ENCODE peak calls at places on chromosomes 1 and 21, in eight cellular contexts. L is Karpas-422, C is PC-3, Z is hepatocyte, U is GM23248, X is HCT116, H is GM23338, T is SK-N-SH. E is an unnamed sample.

GRCh38 chr1:150621497-150622113 is 7.8 kb downstream of the ENSA start:
- DNase-seq in L (peak; percentile 85), C (peak; percentile 58), Z (peak; percentile 72), U (peak; percentile 82), X (no peak), H (peak; percentile 76), T (peak; percentile 47), E (no peak)

GRCh38 chr1:175665628-175666027 is 77.8 kb downstream of the TNR start:
- DNase-seq in L (no peak), C (no peak), Z (peak; percentile 27), U (no peak), X (no peak), H (no peak), T (no peak), E (no peak)

GRCh38 chr1:43541721-43542401 is 11.2 kb downstream of the PTPRF start:
- DNase-seq in L (no peak), C (no peak), Z (peak; percentile 58), U (peak; percentile 52), X (no peak), H (no peak), T (no peak), E (no peak)

GRCh38 chr1:178434360-178434759 is 62.4 kb downstream of the CLEC20A start:
- DNase-seq in L (no peak), C (peak; percentile 17), Z (no peak), U (no peak), X (no peak), H (no peak), T (no peak), E (no peak)

GRCh38 chr1:29324771-29325351 is 88.5 kb downstream of the PTPRU start:
- DNase-seq in L (peak; percentile 55), C (no peak), Z (peak; percentile 44), U (no peak), X (peak; percentile 8), H (peak; percentile 100), T (no peak), E (peak; percentile 14)

GRCh38 chr1:36512842-36513241 is 30.1 kb upstream of the CSF3R start:
- DNase-seq in L (no peak), C (no peak), Z (no peak), U (no peak), X (no peak), H (no peak), T (no peak), E (no peak)

GRCh38 chr1:37092937-37093336 is 58.6 kb upstream of the GRIK3 start:
- DNase-seq in L (no peak), C (no peak), Z (no peak), U (no peak), X (no peak), H (no peak), T (no peak), E (no peak)

GRCh38 chr1:85313888-85314696 is 37.7 kb upstream of the BCL10 start:
- DNase-seq in L (no peak), C (peak; percentile 96), Z (no peak), U (peak; percentile 94), X (no peak), H (no peak), T (no peak), E (peak; percentile 88)

GRCh38 chr1:157163273-157164127 is 25.3 kb upstream of the ETV3 start:
- DNase-seq in L (peak; percentile 86), C (peak; percentile 91), Z (peak; percentile 79), U (peak; percentile 50), X (peak; percentile 50), H (peak; percentile 93), T (peak; percentile 75), E (peak; percentile 73)

GRCh38 chr1:29785554-29785953 is 549.2 kb downstream of the PTPRU start:
- DNase-seq in L (no peak), C (no peak), Z (no peak), U (no peak), X (no peak), H (no peak), T (peak; percentile 4), E (no peak)

GRCh38 chr1:95627244-95627643 is 393.2 kb downstream of the RWDD3 start:
- DNase-seq in L (no peak), C (no peak), Z (peak; percentile 9), U (no peak), X (no peak), H (no peak), T (no peak), E (no peak)

GRCh38 chr1:192225713-192226112 is 67.5 kb downstream of the RGS18 start:
- DNase-seq in L (no peak), C (peak; percentile 4), Z (no peak), U (peak; percentile 2), X (no peak), H (no peak), T (no peak), E (no peak)

GRCh38 chr1:24849653-24850295 is 80.3 kb downstream of the RUNX3 start:
- DNase-seq in L (no peak), C (peak; percentile 37), Z (peak; percentile 59), U (peak; percentile 48), X (no peak), H (peak; percentile 62), T (no peak), E (no peak)

GRCh38 chr1:150532860-150533259 is 16.3 kb upstream of the ADAMTSL4 start:
- DNase-seq in L (no peak), C (no peak), Z (no peak), U (peak; percentile 25), X (no peak), H (no peak), T (no peak), E (no peak)

GRCh38 chr1:20476260-20477038 is 9.6 kb downstream of the CAMK2N1 start:
- DNase-seq in L (no peak), C (peak; percentile 72), Z (peak; percentile 94), U (peak; percentile 27), X (no peak), H (peak; percentile 88), T (peak; percentile 92), E (peak; percentile 71)

GRCh38 chr1:219702551-219703215 is 89.8 kb upstream of the ZC3H11B start:
- DNase-seq in L (no peak), C (peak; percentile 98), Z (no peak), U (no peak), X (no peak), H (no peak), T (no peak), E (peak; percentile 69)

GRCh38 chr1:187721216-187721615 is 892.5 kb downstream of the PLA2G4A start:
- DNase-seq in L (peak; percentile 77), C (no peak), Z (no peak), U (no peak), X (no peak), H (no peak), T (no peak), E (no peak)

DNA sequence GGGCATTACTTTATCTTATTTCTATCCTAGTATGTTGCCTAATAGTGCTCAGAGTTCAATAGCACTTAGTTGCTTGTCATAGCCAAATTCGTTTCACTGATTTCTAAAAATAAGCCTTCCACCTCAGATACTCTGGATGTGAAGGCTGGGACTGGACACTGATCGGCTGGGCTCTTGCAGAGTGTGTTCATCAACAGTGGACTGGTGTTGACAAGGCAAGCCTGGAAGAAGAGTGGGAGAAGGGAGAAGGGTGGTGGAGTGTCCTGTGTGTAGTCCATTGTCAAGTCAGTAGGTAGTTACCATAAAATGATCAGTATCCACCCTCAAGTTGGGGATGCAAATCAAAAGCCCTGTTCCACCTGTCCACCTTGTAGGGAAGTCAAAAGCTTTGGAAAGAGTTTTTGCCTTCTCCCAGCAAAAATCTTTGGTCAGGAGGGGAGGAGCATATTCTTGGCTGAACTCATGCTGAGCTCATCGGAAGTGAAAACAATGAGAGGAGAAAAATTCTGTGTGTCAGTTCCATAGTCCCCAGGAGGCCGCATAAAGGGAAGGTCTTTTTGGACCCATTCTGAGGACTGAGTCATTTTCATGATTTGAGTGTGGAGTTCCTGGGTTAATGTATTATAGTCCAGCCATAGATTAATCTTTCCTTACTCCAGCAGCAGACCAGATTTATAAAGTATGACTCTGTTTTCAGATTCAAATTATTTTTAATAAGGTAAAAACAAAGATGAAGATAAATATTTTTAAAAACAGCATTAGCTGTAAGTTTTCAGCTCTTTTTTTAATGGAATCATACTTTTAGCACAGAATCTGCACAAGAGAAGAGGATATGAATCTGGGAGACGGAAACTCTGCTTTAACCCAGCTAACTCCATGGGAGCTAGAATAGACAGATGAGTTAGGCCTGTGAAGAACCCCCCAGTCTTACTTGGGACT is 99.4 kb upstream of the BMP8A start:
- DNase-seq in L (no peak), C (peak; percentile 94), Z (peak; percentile 31), U (peak; percentile 95), X (no peak), H (peak; percentile 37), T (no peak), E (peak; percentile 31)
- H3K4me1 ChIP-seq in L (no peaks in the 10 kb centered on the region), C (peaks cover 66% of the 10 kb centered on the region), Z (peaks cover 31% of the 10 kb centered on the region), U (peaks cover 71% of the 10 kb centered on the region), X (peaks cover 90% of the 10 kb centered on the region), H (peaks cover 35% of the 10 kb centered on the region), T (peaks cover 65% of the 10 kb centered on the region), E (peaks cover 74% of the 10 kb centered on the region)

GRCh38 chr1:194618101-194618500 is 1431.7 kb upstream of the B3GALT2 start:
- DNase-seq in L (no peak), C (no peak), Z (no peak), U (no peak), X (no peak), H (no peak), T (no peak), E (no peak)
- H3K9me2 ChIP-seq in L (no peaks in the 10 kb centered on the region), C (no peaks in the 10 kb centered on the region), Z (no peaks in the 10 kb centered on the region), U (no peaks in the 10 kb centered on the region), X (no peaks in the 10 kb centered on the region), H (no peaks in the 10 kb centered on the region), T (no peaks in the 10 kb centered on the region), E (peaks cover 5% of the 10 kb centered on the region)

GRCh38 chr1:89632213-89633102 is 462 bp upstream of the LRRC8C start:
- DNase-seq in L (peak; percentile 89), C (peak; percentile 74), Z (peak; percentile 88), U (peak; percentile 91), X (peak; percentile 41), H (peak; percentile 79), T (peak; percentile 95), E (no peak)
- H3K4me1 ChIP-seq in L (peaks cover 25% of the 10 kb centered on the region), C (peaks cover 29% of the 10 kb centered on the region), Z (peaks cover 4% of the 10 kb centered on the region), U (peaks cover 30% of the 10 kb centered on the region), X (peaks cover 36% of the 10 kb centered on the region), H (peaks cover 18% of the 10 kb centered on the region), T (peaks cover 12% of the 10 kb centered on the region), E (peaks cover 36% of the 10 kb centered on the region)

DNA sequence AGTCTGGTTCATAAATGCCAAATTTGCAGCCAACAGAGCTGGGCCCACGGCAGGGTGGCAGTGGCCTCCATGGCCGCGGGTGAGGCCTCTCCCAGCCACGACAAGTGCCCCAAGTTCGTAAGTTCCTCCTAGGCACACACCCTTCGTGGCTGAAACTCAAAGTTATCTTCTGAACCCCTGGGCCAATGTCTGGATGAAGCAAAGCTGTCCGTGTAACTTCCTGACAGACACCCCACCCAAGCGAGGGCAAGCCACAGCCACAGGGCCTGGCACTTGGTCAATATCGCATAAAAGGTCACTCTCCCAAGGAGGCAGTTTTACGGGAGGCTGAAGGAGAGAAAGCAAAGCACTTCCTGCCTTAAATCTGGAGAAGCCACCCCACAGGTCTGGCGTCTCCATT is 27.8 kb upstream of the GPR153 start:
- DNase-seq in L (no peak), C (no peak), Z (no peak), U (no peak), X (no peak), H (no peak), T (no peak), E (no peak)
- H3K9me2 ChIP-seq in L (no peaks in the 10 kb centered on the region), C (no peaks in the 10 kb centered on the region), Z (no peaks in the 10 kb centered on the region), U (no peaks in the 10 kb centered on the region), X (no peaks in the 10 kb centered on the region), H (no peaks in the 10 kb centered on the region), T (no peaks in the 10 kb centered on the region), E (no peaks in the 10 kb centered on the region)

GRCh38 chr1:21906173-21907078 is 30.7 kb downstream of the HSPG2 start:
- DNase-seq in L (no peak), C (no peak), Z (peak; percentile 51), U (peak; percentile 94), X (no peak), H (no peak), T (no peak), E (no peak)
- H3K4me1 ChIP-seq in L (no peaks in the 10 kb centered on the region), C (no peaks in the 10 kb centered on the region), Z (peaks cover 27% of the 10 kb centered on the region), U (peaks cover 65% of the 10 kb centered on the region), X (peaks cover 10% of the 10 kb centered on the region), H (peaks cover 13% of the 10 kb centered on the region), T (no peaks in the 10 kb centered on the region), E (no peaks in the 10 kb centered on the region)

GRCh38 chr21:34243562-34243961 is 120.2 kb upstream of the KCNE2 start:
- DNase-seq in L (peak; percentile 62), C (peak; percentile 52), Z (no peak), U (peak; percentile 38), X (peak; percentile 19), H (peak; percentile 72), T (peak; percentile 20), E (no peak)
- H3K9me2 ChIP-seq in L (no peaks in the 10 kb centered on the region), C (no peaks in the 10 kb centered on the region), Z (no peaks in the 10 kb centered on the region), U (no peaks in the 10 kb centered on the region), X (no peaks in the 10 kb centered on the region), H (peaks cover 3% of the 10 kb centered on the region), T (no peaks in the 10 kb centered on the region), E (no peaks in the 10 kb centered on the region)